ENCODE peak calls at places on chromosome 9, in five cellular contexts. T is IMR-90, U is ovary, L is endodermal cell, H is GM23338. S is an unnamed sample. For H3K27me3, the result is how much of the 10 kb centered on the place peaks cover.

GRCh38 chr9:78130004-78130403 is 98.4 kb upstream of the GNAQ start:
- DNase-seq in U (no peak), L (peak), T (no peak), H (peak), S (peak)

GRCh38 chr9:137163101-137163661 is 6.7 kb downstream of the LRRC26 start:
- DNase-seq in L (peak), U (no peak), H (peak), T (no peak), S (no peak)

GRCh38 chr9:137569609-137570203 is 9.0 kb downstream of the DPH7 start:
- DNase-seq in H (no peak), L (no peak), U (no peak), T (no peak), S (no peak)

GRCh38 chr9:115924669-115924987 is 229.0 kb upstream of the PAPPA start:
- DNase-seq in U (no peak), L (no peak), H (no peak), T (no peak), S (no peak)

GRCh38 chr9:22214497-22215031 is 205.5 kb upstream of the CDKN2B start:
- DNase-seq in L (no peak), U (no peak), T (peak), H (no peak), S (no peak)

GRCh38 chr9:3507395-3508077 is 18.3 kb downstream of the RFX3 start:
- DNase-seq in T (no peak), H (no peak), L (no peak), U (no peak), S (no peak)

GRCh38 chr9:99137225-99137624 is 32.3 kb downstream of the TGFBR1 start:
- DNase-seq in U (no peak), H (no peak), T (no peak), L (no peak), S (no peak)

GRCh38 chr9:81083821-81084512 is 605.4 kb downstream of the TLE1 start:
- DNase-seq in U (no peak), L (no peak), T (peak), H (no peak), S (no peak)

GRCh38 chr9:38680827-38681226 is 39.1 kb downstream of the FAM240B start:
- DNase-seq in U (no peak), L (no peak), H (no peak), T (no peak), S (peak)

GRCh38 chr9:385818-386398 is 171.2 kb downstream of the DOCK8 start:
- DNase-seq in H (peak), U (peak), T (peak), L (peak), S (peak)

GRCh38 chr9:128947423-128948310 is at the start of the genes DOLK and NUP188:
- DNase-seq in L (peak), T (peak), U (peak), H (peak), S (peak)

GRCh38 chr9:127280880-127281660 is 16.5 kb downstream of the GARNL3 start:
- DNase-seq in T (no peak), H (no peak), U (no peak), L (no peak), S (no peak)

GRCh38 chr9:136015656-136016055 is 54.5 kb upstream of the UBAC1 start:
- DNase-seq in L (peak), T (no peak), H (no peak), U (peak), S (no peak)

GRCh38 chr9:33458444-33458843 is 11.1 kb upstream of the AQP3 start:
- DNase-seq in U (no peak), L (peak), H (no peak), T (peak), S (peak)

GRCh38 chr9:21770877-21771560 is 31.4 kb upstream of the MTAP start:
- DNase-seq in U (no peak), H (no peak), T (peak), L (no peak), S (no peak)

GRCh38 chr9:80836013-80836412 is 853.3 kb downstream of the TLE1 start:
- DNase-seq in U (no peak), T (no peak), L (no peak), H (no peak), S (no peak)

GRCh38 chr9:70534058-70534457 is 119.6 kb upstream of the KLF9 start:
- DNase-seq in T (peak), L (no peak), H (no peak), U (no peak), S (no peak)

GRCh38 chr9:89601306-89601705 is 3.5 kb upstream of the GADD45G start:
- DNase-seq in U (no peak), T (no peak), H (no peak), L (peak), S (no peak)

GRCh38 chr9:81634915-81635516 is 54.3 kb downstream of the TLE1 start:
- DNase-seq in L (no peak), U (no peak), H (no peak), T (peak), S (no peak)

GRCh38 chr9:88814521-88815101 is 176.7 kb upstream of the S1PR3 start:
- DNase-seq in L (no peak), T (peak), U (no peak), H (no peak), S (no peak)

GRCh38 chr9:22383720-22384119 is 62.9 kb upstream of the DMRTA1 start:
- DNase-seq in H (peak), U (no peak), T (no peak), L (no peak), S (no peak)

GRCh38 chr9:134724231-134724911 is 82.8 kb downstream of the COL5A1 start:
- DNase-seq in L (no peak), U (peak), H (no peak), T (peak), S (no peak)

GRCh38 chr9:70412678-70413426 is 1.6 kb downstream of the KLF9 start:
- DNase-seq in L (peak), H (peak), T (peak), U (peak), S (peak)

GRCh38 chr9:2023532-2023931 is 8.4 kb downstream of the SMARCA2 start:
- DNase-seq in L (no peak), T (no peak), H (no peak), U (no peak), S (no peak)

GRCh38 chr9:3980212-3980611 is 319.7 kb downstream of the GLIS3 start:
- DNase-seq in H (peak), U (no peak), T (no peak), L (no peak), S (no peak)

GRCh38 chr9:110125207-110125751 is 82.7 kb downstream of the C9orf152 start:
- DNase-seq in U (peak), H (peak), T (peak), L (peak), S (peak)

GRCh38 chr9:122134822-122135528 is 24.6 kb downstream of the NDUFA8 start:
- DNase-seq in L (peak), H (peak), T (peak), U (no peak), S (no peak)

GRCh38 chr9:69961834-69962233 is 81.8 kb upstream of the MAMDC2 start:
- DNase-seq in L (no peak), T (no peak), H (no peak), U (no peak), S (no peak)

GRCh38 chr9:124769451-124770358 is 1.4 kb downstream of the NR6A1 start:
- DNase-seq in U (peak), L (peak), T (no peak), H (peak), S (peak)

GRCh38 chr9:95004452-95005275 is 278.2 kb downstream of the AOPEP start:
- DNase-seq in U (peak), H (peak), T (no peak), L (peak), S (peak)
- H3K27me3 ChIP-seq in U (under half), H (half or more), T (under half), L (half or more), S (under half)

GRCh38 chr9:105063665-105064247 is 135.8 kb upstream of the ABCA1 start:
- DNase-seq in T (peak), H (no peak), U (peak), L (no peak), S (no peak)
- H3K27ac ChIP-seq in T (peak), H (no peak), U (peak), L (peak), S (peak)

GRCh38 chr9:91855196-91855595 is 94.8 kb downstream of the ROR2 start:
- DNase-seq in U (no peak), L (peak), T (no peak), H (no peak), S (no peak)
- H3K27me3 ChIP-seq in U (under half), L (under half), T (under half), H (under half), S (under half)

DNA sequence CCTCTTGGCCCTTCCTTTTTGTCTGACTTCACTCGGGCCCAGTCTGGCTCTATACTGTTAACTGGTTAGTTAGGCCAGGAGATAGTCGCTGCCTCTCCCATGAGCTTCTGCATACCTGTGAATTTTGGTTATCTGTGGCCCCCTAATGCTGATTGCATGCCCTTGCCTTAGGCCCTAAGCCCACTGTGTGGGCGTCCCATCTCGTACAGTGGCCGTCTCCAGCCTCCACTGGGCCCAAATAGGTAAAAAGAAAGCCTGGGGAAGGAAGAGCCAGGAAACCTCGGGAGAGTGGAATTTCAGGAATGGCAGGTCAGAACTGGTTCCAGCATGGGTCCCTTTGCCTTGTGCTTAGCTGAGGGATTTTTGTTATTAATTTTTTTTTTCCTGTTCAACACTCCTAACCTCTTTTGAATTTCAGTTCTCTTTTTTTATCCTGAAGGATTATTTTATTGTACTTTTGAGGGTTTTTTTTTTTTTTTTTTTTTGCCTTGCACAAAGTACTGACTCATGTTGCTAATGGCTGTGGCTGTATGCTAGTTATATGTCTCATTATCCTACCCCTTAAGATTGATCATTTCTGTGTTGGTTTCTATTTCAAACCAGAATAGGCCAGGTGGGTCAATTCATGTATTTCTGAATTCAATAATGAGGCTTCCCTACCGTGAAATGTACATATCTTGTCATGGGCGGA is 3.4 kb downstream of the PRRC2B start:
- DNase-seq in L (peak), T (peak), U (no peak), H (peak), S (no peak)
- H3K27ac ChIP-seq in L (peak), T (peak), U (no peak), H (peak), S (no peak)